ENCODE peak calls at places on chromosomes 5 and 9, in nine cellular contexts. O is IMR-90, E is HCT116, Z is spleen, N is testis, L is heart left ventricle, G is stomach, K is adrenal gland, S is ovary. J is an unnamed sample. For H3K4me1, the result is how much of the 10 kb centered on the place peaks cover.

GRCh38 chr9:73916016-73916673 is 581.0 kb upstream of the RORB start:
- DNase-seq in O (no peak), E (no peak), Z (no peak), N (no peak), L (no peak), G (no peak), K (no peak), S (no peak), J (no peak)

GRCh38 chr9:105444130-105444529 is 3.7 kb upstream of the FSD1L start:
- DNase-seq in O (peak), E (no peak), Z (no peak), N (no peak), L (no peak), G (no peak), K (no peak), S (no peak), J (no peak)

GRCh38 chr5:97281257-97281656 is 98.2 kb upstream of the RIOK2 start:
- DNase-seq in O (no peak), E (no peak), Z (peak), N (no peak), L (no peak), G (no peak), K (no peak), S (no peak), J (no peak)

GRCh38 chr5:147410496-147411395 is 99.1 kb downstream of the DPYSL3 start:
- DNase-seq in O (no peak), E (no peak), Z (no peak), N (peak), L (no peak), G (no peak), K (no peak), S (no peak), J (no peak)

GRCh38 chr5:74927336-74927735 is 61.1 kb upstream of the FAM169A start:
- DNase-seq in O (no peak), E (no peak), Z (no peak), N (no peak), L (no peak), G (no peak), K (no peak), S (no peak), J (no peak)

GRCh38 chr9:88218721-88219120 is 80.4 kb upstream of the SPATA31C2 start:
- DNase-seq in O (peak), E (no peak), Z (no peak), N (no peak), L (no peak), G (no peak), K (no peak), S (no peak), J (no peak)

GRCh38 chr5:125006011-125006685 is 259.7 kb upstream of the ZNF608 start:
- DNase-seq in O (no peak), E (no peak), Z (no peak), N (no peak), L (no peak), G (no peak), K (no peak), S (no peak), J (no peak)

GRCh38 chr9:29873579-29873978 is 2300.3 kb upstream of the C9orf72 start:
- DNase-seq in O (no peak), E (no peak), Z (no peak), N (no peak), L (no peak), G (no peak), K (no peak), S (no peak), J (no peak)

GRCh38 chr9:98570663-98571440 is 137.9 kb downstream of the GABBR2 start:
- DNase-seq in O (no peak), E (no peak), Z (peak), N (no peak), L (no peak), G (no peak), K (no peak), S (no peak), J (no peak)

GRCh38 chr9:110240198-110240597 is 16.1 kb downstream of the TXN start:
- DNase-seq in O (no peak), E (no peak), Z (no peak), N (no peak), L (no peak), G (no peak), K (no peak), S (no peak), J (no peak)

GRCh38 chr9:124030969-124031451 is 19.4 kb downstream of the LHX2 start:
- DNase-seq in O (no peak), E (no peak), Z (no peak), N (no peak), L (no peak), G (no peak), K (no peak), S (no peak), J (no peak)

GRCh38 chr9:76475691-76476090 is 16.7 kb downstream of the GCNT1 start:
- DNase-seq in O (no peak), E (no peak), Z (no peak), N (no peak), L (no peak), G (no peak), K (no peak), S (no peak), J (no peak)

GRCh38 chr9:71384343-71384742 is 262.9 kb upstream of the TRPM3 start:
- DNase-seq in O (no peak), E (no peak), Z (no peak), N (peak), L (no peak), G (no peak), K (no peak), S (no peak), J (no peak)

GRCh38 chr5:135309391-135310327 is 89.4 kb downstream of the MACROH2A1 start:
- DNase-seq in O (no peak), E (no peak), Z (no peak), N (no peak), L (no peak), G (no peak), K (no peak), S (no peak), J (no peak)

GRCh38 chr9:71769175-71770165 is 1.2 kb upstream of the CEMIP2 start:
- DNase-seq in O (no peak), E (peak), Z (peak), N (peak), L (peak), G (peak), K (peak), S (peak), J (peak)

GRCh38 chr9:69898714-69899209 is 78.1 kb downstream of the CFAP95 start:
- DNase-seq in O (peak), E (peak), Z (no peak), N (no peak), L (no peak), G (no peak), K (no peak), S (no peak), J (no peak)

GRCh38 chr5:10063997-10064396 is 185.7 kb downstream of the ATPSCKMT start:
- DNase-seq in O (no peak), E (no peak), Z (no peak), N (no peak), L (no peak), G (no peak), K (no peak), S (no peak), J (no peak)

GRCh38 chr5:113806250-113806649 is 292.8 kb downstream of the YTHDC2 start:
- DNase-seq in O (peak), E (no peak), Z (no peak), N (no peak), L (no peak), G (no peak), K (no peak), S (no peak), J (no peak)

GRCh38 chr5:160438316-160439204 is 16.9 kb downstream of the PTTG1 start:
- DNase-seq in O (peak), E (peak), Z (peak), N (peak), L (no peak), G (peak), K (peak), S (no peak), J (peak)

GRCh38 chr9:127517620-127518019 is 66.3 kb downstream of the LRSAM1 start:
- DNase-seq in O (no peak), E (no peak), Z (no peak), N (no peak), L (peak), G (no peak), K (no peak), S (no peak), J (no peak)

GRCh38 chr5:172800088-172800551 is 29.1 kb upstream of the DUSP1 start:
- DNase-seq in O (peak), E (no peak), Z (peak), N (peak), L (peak), G (peak), K (no peak), S (peak), J (no peak)

GRCh38 chr5:90301248-90301647 is 108.3 kb downstream of the CETN3 start:
- DNase-seq in O (no peak), E (no peak), Z (no peak), N (no peak), L (no peak), G (no peak), K (no peak), S (no peak), J (no peak)

GRCh38 chr9:121700831-121701419 is 49.5 kb downstream of the DAB2IP start:
- DNase-seq in O (no peak), E (no peak), Z (no peak), N (no peak), L (peak), G (no peak), K (no peak), S (no peak), J (no peak)

GRCh38 chr5:79420248-79420647 is 93.7 kb downstream of the HOMER1 start:
- DNase-seq in O (no peak), E (peak), Z (no peak), N (no peak), L (no peak), G (no peak), K (no peak), S (no peak), J (no peak)

GRCh38 chr9:96031366-96031824 is 155.9 kb downstream of the ERCC6L2 start:
- DNase-seq in O (no peak), E (no peak), Z (no peak), N (peak), L (no peak), G (peak), K (no peak), S (no peak), J (peak)

GRCh38 chr5:73447234-73448071 is 1.1 kb downstream of the FOXD1 start:
- DNase-seq in O (peak), E (no peak), Z (peak), N (peak), L (peak), G (no peak), K (peak), S (peak), J (no peak)

GRCh38 chr9:94882953-94883641 is 156.6 kb downstream of the AOPEP start:
- DNase-seq in O (no peak), E (no peak), Z (no peak), N (peak), L (no peak), G (peak), K (no peak), S (no peak), J (peak)

GRCh38 chr5:5014836-5015235 is 125.3 kb upstream of the ADAMTS16 start:
- DNase-seq in O (no peak), E (no peak), Z (no peak), N (no peak), L (no peak), G (no peak), K (no peak), S (no peak), J (no peak)

GRCh38 chr9:118577121-118577520 is 792.1 kb downstream of the BRINP1 start:
- DNase-seq in O (no peak), E (no peak), Z (no peak), N (no peak), L (no peak), G (no peak), K (no peak), S (no peak), J (no peak)

GRCh38 chr5:69484891-69485290 is 7.7 kb upstream of the OCLN start:
- DNase-seq in O (peak), E (no peak), Z (no peak), N (no peak), L (no peak), G (no peak), K (no peak), S (no peak), J (no peak)

GRCh38 chr9:85053206-85053605 is 383.7 kb downstream of the NTRK2 start:
- DNase-seq in O (no peak), E (no peak), Z (no peak), N (no peak), L (no peak), G (no peak), K (no peak), S (no peak), J (no peak)

GRCh38 chr9:99226054-99226453 is 4.0 kb downstream of the SEC61B start:
- DNase-seq in O (no peak), E (no peak), Z (no peak), N (no peak), L (no peak), G (no peak), K (no peak), S (no peak), J (no peak)

GRCh38 chr5:106749826-106750225 is 920.9 kb downstream of the EFNA5 start:
- DNase-seq in O (no peak), E (no peak), Z (no peak), N (no peak), L (no peak), G (no peak), K (no peak), S (no peak), J (no peak)

GRCh38 chr5:93415819-93416218 is 165.2 kb downstream of the NR2F1-AS1 start:
- DNase-seq in O (no peak), E (no peak), Z (no peak), N (no peak), L (no peak), G (no peak), K (no peak), S (no peak), J (no peak)

GRCh38 chr5:134215757-134216156 is 10.1 kb downstream of the PPP2CA start:
- DNase-seq in O (no peak), E (no peak), Z (no peak), N (no peak), L (no peak), G (no peak), K (no peak), S (no peak), J (no peak)

GRCh38 chr9:129496187-129497063 is 124.5 kb downstream of the C9orf50 start:
- DNase-seq in O (peak), E (peak), Z (peak), N (peak), L (peak), G (peak), K (peak), S (peak), J (peak)

GRCh38 chr9:129497837-129498450 is 123.0 kb downstream of the C9orf50 start:
- DNase-seq in O (no peak), E (no peak), Z (no peak), N (peak), L (peak), G (no peak), K (no peak), S (peak), J (no peak)

GRCh38 chr9:129500166-129500862 is 120.6 kb downstream of the C9orf50 start:
- DNase-seq in O (no peak), E (no peak), Z (no peak), N (peak), L (no peak), G (no peak), K (no peak), S (peak), J (no peak)

GRCh38 chr9:129497064-129497836 is 123.7 kb downstream of the C9orf50 start:
- DNase-seq in O (no peak), E (no peak), Z (no peak), N (peak), L (peak), G (no peak), K (peak), S (peak), J (peak)

DNA sequence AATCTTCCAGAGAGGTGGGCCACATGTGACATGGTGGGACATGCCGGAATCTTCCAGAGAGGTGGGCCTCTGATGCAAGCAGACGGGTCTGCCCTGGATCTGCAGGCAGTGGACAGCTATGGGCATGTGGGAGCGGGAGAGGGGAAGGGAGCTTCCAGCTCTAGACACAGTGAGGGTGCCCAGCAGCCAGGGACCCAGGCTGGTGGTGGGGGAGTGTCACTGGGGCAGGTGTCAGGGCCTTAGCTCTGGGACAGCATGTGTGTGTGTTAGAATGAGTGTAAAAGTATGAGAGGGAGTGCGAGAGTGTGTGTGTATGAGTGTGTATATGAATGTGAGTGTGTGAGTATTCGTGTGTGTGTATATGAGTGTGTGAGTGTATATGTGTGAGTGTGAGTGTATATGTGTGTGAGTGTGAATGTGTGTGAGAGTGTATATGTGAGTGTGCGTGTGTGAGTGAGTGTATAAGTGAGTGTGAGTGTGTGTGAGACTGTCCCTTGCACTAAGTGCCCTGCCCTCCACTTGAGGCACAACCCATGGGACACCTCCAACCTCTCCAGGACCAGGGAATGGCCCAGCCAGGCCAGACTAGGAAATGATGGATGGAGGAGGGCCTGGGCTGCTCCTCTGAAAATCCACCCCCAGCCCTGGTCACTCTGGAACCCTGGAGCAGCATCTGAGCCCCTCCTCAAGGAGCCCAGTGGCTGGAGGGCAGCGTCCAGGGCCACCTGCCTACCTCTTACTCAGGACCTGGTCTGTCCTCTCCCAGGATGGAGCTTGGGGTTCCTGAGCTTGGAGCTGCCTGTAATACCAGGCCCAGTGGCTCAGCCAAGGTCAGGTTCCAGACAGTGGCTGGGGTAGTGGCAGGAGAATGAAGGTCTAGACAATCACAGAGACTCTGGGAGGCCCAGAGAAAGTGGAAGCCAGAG is 122.2 kb downstream of the C9orf50 start:
- DNase-seq in O (no peak), E (no peak), Z (no peak), N (no peak), L (peak), G (no peak), K (no peak), S (no peak), J (no peak)
- H3K4me1 ChIP-seq in O (under half), E (half or more), Z (under half), N (under half), L (half or more), G (half or more), K (under half), S (under half), J (half or more)

DNA sequence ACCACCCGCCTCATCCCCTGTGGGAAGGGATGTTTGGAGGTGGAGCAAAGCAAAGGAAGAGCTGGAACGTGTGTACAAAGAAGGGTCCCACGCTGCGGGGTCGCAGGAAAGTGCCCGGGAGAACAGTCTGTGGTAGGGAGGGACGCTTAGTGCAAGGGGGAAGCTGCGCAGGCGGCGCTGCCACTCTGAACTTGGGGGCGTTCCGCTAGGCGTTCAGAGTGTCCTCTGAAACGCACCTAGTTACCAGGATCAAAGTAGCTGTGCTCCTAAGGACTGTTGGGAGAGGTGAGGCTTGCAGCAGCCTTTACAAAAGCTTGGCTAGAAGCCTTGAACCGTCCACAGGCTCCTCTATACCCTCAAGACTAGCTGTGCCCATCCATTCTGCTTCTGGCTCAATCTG is 29.3 kb upstream of the PDE8B start:
- DNase-seq in O (no peak), E (no peak), Z (no peak), N (no peak), L (no peak), G (no peak), K (no peak), S (no peak), J (no peak)
- H3K4me3 ChIP-seq in O (no peak), E (no peak), Z (peak), N (peak), L (peak), G (peak), K (peak), S (peak), J (no peak)

DNA sequence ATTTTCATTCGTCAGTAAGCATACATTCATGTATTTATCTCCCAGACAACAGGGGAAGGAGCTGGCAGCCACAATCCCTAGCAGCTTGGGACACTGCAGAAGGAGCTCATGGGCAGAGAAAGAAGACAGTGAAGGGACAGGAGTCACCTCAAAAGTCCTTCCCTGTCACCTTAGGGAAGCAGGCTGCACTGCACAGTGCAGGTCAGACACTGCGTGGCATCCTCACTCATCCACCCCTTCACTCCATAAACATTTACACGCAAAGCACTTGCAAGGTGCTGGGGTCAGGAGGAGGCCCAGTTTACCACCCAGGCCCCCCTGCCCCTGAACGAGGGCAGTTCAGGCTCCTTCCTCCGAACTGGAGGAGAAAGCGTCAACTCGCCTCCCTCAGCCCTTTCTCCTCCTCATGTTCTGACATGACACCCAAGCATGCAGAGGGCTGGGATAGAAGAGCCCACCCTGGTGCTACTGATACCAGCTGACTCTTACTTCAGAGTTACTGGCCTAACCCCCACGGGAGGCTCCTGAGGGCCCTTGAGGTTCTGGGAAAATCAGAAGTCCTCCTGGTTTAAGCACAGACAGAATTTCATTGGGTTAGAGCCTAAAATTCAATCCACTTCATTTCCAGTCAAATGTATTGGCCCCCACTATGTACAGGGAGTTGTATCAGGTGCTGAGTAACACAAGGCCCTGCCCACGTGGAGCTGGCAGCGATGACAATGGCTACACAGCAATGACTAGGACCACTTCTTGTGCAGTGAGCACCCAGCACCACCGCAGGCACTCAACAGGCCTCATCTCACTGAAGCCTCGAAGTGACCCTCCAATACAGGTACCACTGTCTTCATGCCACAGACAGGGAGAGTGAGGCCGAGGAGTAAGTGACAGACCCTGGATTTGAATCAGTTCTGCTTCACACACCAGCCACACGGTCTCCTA is 70.4 kb downstream of the RAPGEF1 start:
- DNase-seq in O (no peak), E (no peak), Z (no peak), N (no peak), L (no peak), G (no peak), K (no peak), S (no peak), J (no peak)
- TF ChIP-seq POLR2A in O (no peak), E (no peak), Z (no peak), N (no peak), L (no peak), G (no peak), K (no peak), S (no peak), J (no peak)

DNA sequence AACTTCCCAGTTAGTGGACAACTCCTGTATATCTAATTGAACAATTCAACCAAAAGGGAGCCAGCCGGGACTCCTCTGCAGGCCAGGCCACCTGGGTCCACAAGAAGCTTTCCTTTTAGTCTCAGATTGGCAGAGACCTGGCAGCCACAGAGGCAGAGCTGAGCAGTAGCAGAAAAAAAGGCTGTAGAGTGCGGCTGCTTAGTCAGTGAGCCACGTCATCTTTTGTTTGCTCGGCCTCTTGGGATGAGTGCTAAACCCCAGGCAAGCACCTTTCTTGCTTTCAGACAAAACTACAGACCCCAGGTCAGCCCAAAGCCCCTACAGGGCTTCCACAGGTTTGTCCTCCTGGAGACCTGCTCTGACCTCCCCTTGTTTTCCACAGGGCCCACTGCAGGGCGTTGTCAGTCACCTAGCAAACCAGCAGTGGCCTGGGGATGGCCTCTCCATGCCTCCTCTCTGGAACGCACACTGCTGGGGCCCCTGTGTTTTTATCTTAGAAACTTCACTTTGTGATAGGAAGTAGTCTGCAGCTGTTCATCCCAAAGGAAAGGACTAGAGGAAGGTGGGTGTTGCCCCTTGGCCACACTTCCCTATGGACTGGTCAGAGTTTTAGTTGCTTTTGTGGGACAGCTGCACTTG is 49.9 kb downstream of the SHB start:
- DNase-seq in O (peak), E (no peak), Z (no peak), N (no peak), L (no peak), G (peak), K (no peak), S (no peak), J (peak)
- H3K4me1 ChIP-seq in O (half or more), E (under half), Z (under half), N (under half), L (half or more), G (half or more), K (under half), S (under half), J (half or more)

J was measured in body of pancreas.